ENCODE peak calls at places on chromosomes 1 and 21, in four cellular contexts. U is heart left ventricle, K is esophagus squamous epithelium, W is IMR-90. B is an unnamed sample. For H3K36me3 and H3K4me1, the result is how much of the 10 kb centered on the place peaks cover.

GRCh38 chr1:68188644-68189340 is 43.5 kb downstream of the WLS start:
- DNase-seq in U (no peak), K (no peak), W (peak), B (no peak)

GRCh38 chr1:221794079-221794670 is 52.3 kb upstream of the DUSP10 start:
- DNase-seq in U (no peak), K (no peak), W (peak), B (no peak)

GRCh38 chr1:224203243-224204016 is 20.4 kb downstream of the DEGS1 start:
- DNase-seq in U (peak), K (no peak), W (peak), B (no peak)

GRCh38 chr1:222171005-222171404 is 376.9 kb downstream of the HHIPL2 start:
- DNase-seq in U (no peak), K (no peak), W (peak), B (no peak)

GRCh38 chr1:17829579-17829978 is 74.4 kb downstream of the ACTL8 start:
- DNase-seq in U (peak), K (no peak), W (no peak), B (no peak)

GRCh38 chr1:26724938-26725337 is 29.1 kb downstream of the ARID1A start:
- DNase-seq in U (no peak), K (no peak), W (no peak), B (no peak)

GRCh38 chr21:30408782-30409494 is 13.1 kb downstream of the KRTAP13-1 start:
- DNase-seq in U (peak), K (no peak), W (no peak), B (peak)

GRCh38 chr1:76238094-76238551 is 163.6 kb downstream of the ST6GALNAC3 start:
- DNase-seq in U (no peak), K (no peak), W (no peak), B (no peak)

GRCh38 chr21:14603202-14603601 is 57.1 kb upstream of the SAMSN1 start:
- DNase-seq in U (no peak), K (no peak), W (peak), B (no peak)

GRCh38 chr1:244779410-244779809 is 56.0 kb upstream of the COX20 start:
- DNase-seq in U (no peak), K (no peak), W (peak), B (no peak)

GRCh38 chr1:12157366-12158231 is 9.2 kb upstream of the TNFRSF1B start:
- DNase-seq in U (no peak), K (no peak), W (no peak), B (no peak)

GRCh38 chr1:234893725-234894630 is 234.7 kb downstream of the TOMM20 start:
- DNase-seq in U (no peak), K (no peak), W (peak), B (peak)

GRCh38 chr1:64514197-64514765 is 44.4 kb downstream of the CACHD1 start:
- DNase-seq in U (no peak), K (no peak), W (peak), B (no peak)

GRCh38 chr1:227915564-227916553 is 31.9 kb downstream of the WNT9A start:
- DNase-seq in U (no peak), K (no peak), W (no peak), B (no peak)

GRCh38 chr1:30081379-30082102 is 641.8 kb downstream of the MATN1 start:
- DNase-seq in U (no peak), K (no peak), W (no peak), B (no peak)

GRCh38 chr21:45325206-45326168 is 37.8 kb upstream of the POFUT2 start:
- DNase-seq in U (no peak), K (no peak), W (no peak), B (no peak)

GRCh38 chr1:64898107-64898861 is 68.1 kb downstream of the JAK1 start:
- DNase-seq in U (peak), K (peak), W (peak), B (peak)

GRCh38 chr1:58874327-58874726 is 90.5 kb upstream of the JUN start:
- DNase-seq in U (no peak), K (no peak), W (no peak), B (no peak)

GRCh38 chr1:99173900-99174299 is 90.4 kb upstream of the PLPPR4 start:
- DNase-seq in U (no peak), K (no peak), W (no peak), B (no peak)

DNA sequence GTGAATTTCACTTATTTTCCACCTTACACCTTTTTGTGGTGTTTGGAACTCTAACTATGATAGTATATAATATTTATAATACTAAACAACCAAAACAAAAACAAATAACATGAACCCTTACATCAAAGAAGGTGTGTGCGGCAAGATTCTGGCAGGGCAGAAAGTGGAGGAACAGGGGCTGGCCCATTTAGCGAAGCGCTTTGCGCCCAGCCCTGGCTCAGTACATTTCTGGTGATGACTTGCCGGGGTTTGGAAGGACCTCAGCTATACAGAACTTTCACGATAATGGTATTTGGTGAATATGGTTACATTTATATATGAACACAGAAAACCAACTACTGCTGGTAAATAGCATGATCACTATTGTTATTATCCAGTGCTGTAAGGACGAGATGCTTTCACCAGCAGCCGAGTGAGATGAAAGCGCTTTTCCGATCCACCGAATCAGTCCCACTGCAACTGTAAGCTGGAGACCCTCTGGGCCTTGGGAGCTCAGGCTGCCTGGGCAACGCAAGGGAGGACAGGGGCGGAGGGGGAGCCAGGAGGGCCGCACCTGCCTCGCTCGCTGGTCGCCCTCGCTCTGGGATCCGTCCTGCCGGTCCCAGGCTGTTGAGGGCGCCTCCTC is 63.9 kb downstream of the CD247 start:
- DNase-seq in U (no peak), K (no peak), W (no peak), B (no peak)
- H3K27ac ChIP-seq in U (peak), K (peak), W (no peak), B (peak)

GRCh38 chr1:109822749-109823542 is 59.2 kb upstream of the EPS8L3 start:
- DNase-seq in U (no peak), K (no peak), W (no peak), B (no peak)
- H3K36me3 ChIP-seq in U (under half), K (under half), W (under half), B (under half)

GRCh38 chr1:151011154-151011850 is 3.1 kb downstream of the PRUNE1 start:
- DNase-seq in U (no peak), K (no peak), W (no peak), B (no peak)

GRCh38 chr1:151010346-151010726 is 2.1 kb downstream of the PRUNE1 start:
- DNase-seq in U (no peak), K (no peak), W (no peak), B (no peak)

GRCh38 chr1:151009206-151009587 is 948 bp downstream of the PRUNE1 start:
- DNase-seq in U (no peak), K (no peak), W (peak), B (no peak)

GRCh38 chr1:151008244-151009205 is at the start of gene PRUNE1:
- DNase-seq in U (peak), K (peak), W (peak), B (peak)

GRCh38 chr1:151009674-151010345 is 1.6 kb downstream of the PRUNE1 start:
- DNase-seq in U (no peak), K (no peak), W (no peak), B (no peak)
- H3K4me1 ChIP-seq in U (under half), K (half or more), W (under half), B (half or more)

GRCh38 chr1:204260601-204261197 is 46.9 kb upstream of the GOLT1A start:
- DNase-seq in U (no peak), K (no peak), W (no peak), B (no peak)

GRCh38 chr1:204262506-204263239 is 48.9 kb upstream of the GOLT1A start:
- DNase-seq in U (no peak), K (no peak), W (no peak), B (no peak)

GRCh38 chr1:204261266-204261665 is 47.5 kb upstream of the GOLT1A start:
- DNase-seq in U (no peak), K (no peak), W (no peak), B (no peak)

GRCh38 chr1:204263240-204263848 is 49.6 kb upstream of the GOLT1A start:
- DNase-seq in U (no peak), K (no peak), W (peak), B (peak)

DNA sequence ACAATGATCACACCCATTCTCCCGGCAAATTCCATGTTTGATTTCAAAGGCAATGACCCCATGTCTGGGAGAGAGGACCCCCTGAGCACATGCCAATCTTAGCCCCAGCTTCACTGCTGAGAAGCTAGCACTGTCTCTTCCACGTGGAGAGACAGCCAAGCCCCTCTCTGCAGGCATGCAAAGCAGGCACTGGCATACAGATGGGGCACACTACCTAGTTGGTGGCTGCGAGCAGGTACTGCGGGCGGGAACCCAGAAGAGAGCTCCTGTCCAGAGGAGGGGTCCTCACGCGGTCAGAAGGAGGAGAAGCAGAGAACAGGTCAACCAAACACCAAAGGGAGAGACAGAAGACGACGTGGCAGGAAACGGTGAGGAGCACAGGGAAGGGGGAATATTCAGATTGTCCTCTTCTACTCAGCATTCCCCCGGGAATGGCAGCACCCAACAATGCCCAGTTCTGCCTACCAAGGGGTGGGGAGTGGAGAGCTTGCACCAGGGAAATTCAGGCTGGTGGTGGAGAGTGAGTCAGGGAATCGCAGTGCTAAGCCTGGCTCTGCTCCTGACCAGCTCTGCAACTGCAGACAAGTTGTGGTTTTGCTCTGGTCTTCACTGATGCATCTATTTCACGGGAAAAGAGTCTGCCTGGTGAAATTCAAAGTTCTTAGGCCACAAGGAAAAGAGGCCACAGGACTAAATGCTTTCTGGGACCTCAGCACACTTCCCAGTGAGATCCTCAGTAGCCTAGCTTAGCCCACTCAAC is 48.1 kb upstream of the GOLT1A start:
- DNase-seq in U (no peak), K (no peak), W (peak), B (no peak)
- H3K27ac ChIP-seq in U (no peak), K (no peak), W (no peak), B (no peak)

DNA sequence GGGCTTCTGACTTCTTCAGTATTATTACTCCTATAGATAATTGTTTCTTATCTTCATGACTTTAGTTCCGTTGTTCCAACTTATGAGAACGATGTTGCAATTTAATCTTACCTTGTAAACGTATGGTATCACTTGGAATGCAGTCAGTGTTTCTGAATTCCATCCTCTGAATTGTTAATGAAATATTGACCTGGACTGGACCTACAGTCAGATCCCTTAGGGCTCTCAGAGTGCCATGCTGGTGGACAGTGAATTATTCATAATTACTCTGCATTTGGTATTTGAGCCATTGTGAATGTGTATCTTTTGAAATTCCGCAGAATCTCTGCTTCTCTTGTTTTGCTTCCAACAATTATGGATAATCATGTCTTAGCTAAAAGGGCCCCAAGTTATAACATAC is 72.3 kb downstream of the PRDM2 start:
- DNase-seq in U (no peak), K (no peak), W (no peak), B (no peak)
- H3K36me3 ChIP-seq in U (under half), K (under half), W (under half), B (under half)